ENCODE peak calls at places on chromosomes 6 and 20, in eight cellular contexts. D, X, E, Z, U, I, A and J are unnamed samples.

GRCh38 chr6:43951063-43951755 is 176.0 kb downstream of the MRPL14 start:
- DNase-seq in D (peak), X (no peak), E (peak), Z (no peak), U (no peak), I (peak), A (peak), J (no peak)

GRCh38 chr6:108559884-108560462 is 744 bp upstream of the FOXO3 start:
- DNase-seq in D (peak), X (peak), E (peak), Z (peak), U (no peak), I (peak), A (no peak), J (no peak)

GRCh38 chr6:99111590-99111989 is 163.8 kb upstream of the FBXL4 start:
- DNase-seq in D (no peak), X (no peak), E (no peak), Z (no peak), U (no peak), I (no peak), A (no peak), J (no peak)

GRCh38 chr6:29995346-29995777 is 53.0 kb downstream of the HLA-A start:
- DNase-seq in D (no peak), X (no peak), E (no peak), Z (peak), U (no peak), I (peak), A (no peak), J (no peak)

GRCh38 chr6:24431045-24431451 is 28.3 kb downstream of the MRS2 start:
- DNase-seq in D (peak), X (no peak), E (no peak), Z (peak), U (peak), I (peak), A (no peak), J (peak)

GRCh38 chr20:32888636-32889035 is 29.9 kb downstream of the EFCAB8 start:
- DNase-seq in D (no peak), X (no peak), E (no peak), Z (no peak), U (no peak), I (no peak), A (no peak), J (no peak)

GRCh38 chr6:117317261-117317660 is 51.9 kb downstream of the VGLL2 start:
- DNase-seq in D (no peak), X (no peak), E (no peak), Z (peak), U (no peak), I (peak), A (no peak), J (no peak)

GRCh38 chr6:166969390-166970002 is 13.1 kb upstream of the RNASET2 start:
- DNase-seq in D (no peak), X (no peak), E (no peak), Z (no peak), U (no peak), I (peak), A (no peak), J (no peak)